ENCODE peak calls at places on chromosomes 4 and X, in four cellular contexts. Q is progenitor cell of endocrine pancreas, H is AML-193, U is transverse colon. L is an unnamed sample.

GRCh38 chrX:68703369-68703768 is 55.9 kb downstream of the STARD8 start:
- DNase-seq in Q (no peak), H (no peak), U (no peak), L (no peak)

GRCh38 chr4:37757121-37757520 is 69.4 kb upstream of the PGM2 start:
- DNase-seq in U (no peak), H (no peak), Q (no peak), L (no peak)

GRCh38 chrX:134661295-134661694 is 3.0 kb upstream of the PLAC1 start:
- DNase-seq in U (no peak), H (no peak), Q (no peak), L (no peak)

GRCh38 chrX:19670321-19670750 is 155.0 kb upstream of the MAP3K15 start:
- DNase-seq in Q (no peak), H (no peak), U (no peak), L (no peak)

GRCh38 chr4:38723726-38724506 is 58.9 kb downstream of the TLR10 start:
- DNase-seq in Q (no peak), U (peak), H (no peak), L (no peak)

GRCh38 chrX:103488332-103488731 is 31.0 kb downstream of the RAB40A start:
- DNase-seq in H (peak), Q (no peak), U (no peak), L (no peak)

GRCh38 chr4:6991771-6992557 is 51.2 kb upstream of the TADA2B start:
- DNase-seq in H (peak), Q (no peak), U (no peak), L (no peak)

GRCh38 chr4:141705048-141705746 is 68.8 kb downstream of the IL15 start:
- DNase-seq in Q (no peak), U (no peak), H (no peak), L (no peak)

GRCh38 chr4:40718571-40718970 is 31.2 kb upstream of the NSUN7 start:
- DNase-seq in H (no peak), U (peak), Q (no peak), L (peak)

GRCh38 chr4:12692815-12693214 is 791.3 kb downstream of the RAB28 start:
- DNase-seq in U (no peak), H (no peak), Q (no peak), L (no peak)

GRCh38 chr4:82797591-82798081 is 960 bp downstream of the SCD5 start:
- DNase-seq in U (peak), H (no peak), Q (peak), L (peak)

L was measured in upper lobe of left lung.